ENCODE peak calls at places on chromosomes 16 and 17, in ten cellular contexts. One of them, this sample, is unnamed.

GRCh38 chr16:7086842-7087616 is 245.6 kb upstream of the RBFOX1 start:
- DNase-seq in A549: no peak
- DNase-seq in tibial nerve: no peak
- DNase-seq in ovary: no peak
- DNase-seq in GM12878: no peak
- DNase-seq in sigmoid colon: no peak
- DNase-seq in transverse colon: no peak
- DNase-seq in K562: peak; percentile 14
- DNase-seq in HepG2: peak; percentile 33
- DNase-seq in upper lobe of left lung: no peak
- DNase-seq in this sample: no peak

GRCh38 chr17:68709995-68710780 is 109.0 kb upstream of the FAM20A start:
- DNase-seq in A549: no peak
- DNase-seq in tibial nerve: no peak
- DNase-seq in ovary: no peak
- DNase-seq in GM12878: no peak
- DNase-seq in sigmoid colon: no peak
- DNase-seq in transverse colon: no peak
- DNase-seq in K562: no peak
- DNase-seq in HepG2: no peak
- DNase-seq in upper lobe of left lung: no peak
- DNase-seq in this sample: no peak

GRCh38 chr17:83030432-83030831 is 49.0 kb upstream of the METRNL start:
- DNase-seq in A549: no peak
- DNase-seq in tibial nerve: no peak
- DNase-seq in ovary: no peak
- DNase-seq in GM12878: no peak
- DNase-seq in sigmoid colon: peak; percentile 50
- DNase-seq in transverse colon: no peak
- DNase-seq in K562: no peak
- DNase-seq in HepG2: no peak
- DNase-seq in upper lobe of left lung: peak; percentile 16
- DNase-seq in this sample: peak; percentile 14

GRCh38 chr17:44760474-44761308 is 1.9 kb downstream of the ADAM11 start:
- DNase-seq in A549: no peak
- DNase-seq in tibial nerve: no peak
- DNase-seq in ovary: no peak
- DNase-seq in GM12878: no peak
- DNase-seq in sigmoid colon: no peak
- DNase-seq in transverse colon: no peak
- DNase-seq in K562: no peak
- DNase-seq in HepG2: no peak
- DNase-seq in upper lobe of left lung: no peak
- DNase-seq in this sample: no peak

GRCh38 chr16:51807551-51807950 is 656.5 kb upstream of the SALL1 start:
- DNase-seq in A549: no peak
- DNase-seq in tibial nerve: no peak
- DNase-seq in ovary: no peak
- DNase-seq in GM12878: no peak
- DNase-seq in sigmoid colon: no peak
- DNase-seq in transverse colon: no peak
- DNase-seq in K562: no peak
- DNase-seq in HepG2: no peak
- DNase-seq in upper lobe of left lung: no peak
- DNase-seq in this sample: no peak

GRCh38 chr17:79621151-79621940 is 10.5 kb upstream of the RBFOX3 start:
- DNase-seq in A549: no peak
- DNase-seq in tibial nerve: no peak
- DNase-seq in ovary: peak; percentile 2
- DNase-seq in GM12878: no peak
- DNase-seq in sigmoid colon: peak; percentile 35
- DNase-seq in transverse colon: peak; percentile 4
- DNase-seq in K562: no peak
- DNase-seq in HepG2: no peak
- DNase-seq in upper lobe of left lung: peak; percentile 10
- DNase-seq in this sample: no peak

GRCh38 chr17:28711723-28712036 is at the start of gene PROCA1:
- DNase-seq in A549: no peak
- DNase-seq in tibial nerve: no peak
- DNase-seq in ovary: no peak
- DNase-seq in GM12878: no peak
- DNase-seq in sigmoid colon: no peak
- DNase-seq in transverse colon: no peak
- DNase-seq in K562: peak; percentile 72
- DNase-seq in HepG2: no peak
- DNase-seq in upper lobe of left lung: no peak
- DNase-seq in this sample: no peak

GRCh38 chr17:64694207-64694606 is 32.1 kb upstream of the SMURF2 start:
- DNase-seq in A549: peak; percentile 66
- DNase-seq in tibial nerve: no peak
- DNase-seq in ovary: peak; percentile 27
- DNase-seq in GM12878: no peak
- DNase-seq in sigmoid colon: no peak
- DNase-seq in transverse colon: peak; percentile 71
- DNase-seq in K562: no peak
- DNase-seq in HepG2: peak; percentile 98
- DNase-seq in upper lobe of left lung: peak; percentile 93
- DNase-seq in this sample: peak; percentile 87

GRCh38 chr17:74202879-74203432 is 522 bp upstream of the RPL38 start:
- DNase-seq in A549: no peak
- DNase-seq in tibial nerve: no peak
- DNase-seq in ovary: no peak
- DNase-seq in GM12878: no peak
- DNase-seq in sigmoid colon: no peak
- DNase-seq in transverse colon: no peak
- DNase-seq in K562: no peak
- DNase-seq in HepG2: no peak
- DNase-seq in upper lobe of left lung: no peak
- DNase-seq in this sample: no peak
- TF ChIP-seq EP300 in A549: no peak
- TF ChIP-seq EP300 in tibial nerve: no peak
- TF ChIP-seq EP300 in ovary: no peak
- TF ChIP-seq EP300 in GM12878: no peak
- TF ChIP-seq EP300 in sigmoid colon: no peak
- TF ChIP-seq EP300 in transverse colon: no peak
- TF ChIP-seq EP300 in K562: no peak
- TF ChIP-seq EP300 in HepG2: no peak
- TF ChIP-seq EP300 in upper lobe of left lung: no peak
- TF ChIP-seq EP300 in this sample: no peak

GRCh38 chr17:42632949-42633444 is 23.5 kb downstream of the TUBG1 start:
- DNase-seq in A549: no peak
- DNase-seq in tibial nerve: no peak
- DNase-seq in ovary: no peak
- DNase-seq in GM12878: no peak
- DNase-seq in sigmoid colon: no peak
- DNase-seq in transverse colon: no peak
- DNase-seq in K562: peak; percentile 76
- DNase-seq in HepG2: no peak
- DNase-seq in upper lobe of left lung: no peak
- DNase-seq in this sample: peak; percentile 69
- TF ChIP-seq EP300 in A549: no peak
- TF ChIP-seq EP300 in tibial nerve: no peak
- TF ChIP-seq EP300 in ovary: no peak
- TF ChIP-seq EP300 in GM12878: no peak
- TF ChIP-seq EP300 in sigmoid colon: no peak
- TF ChIP-seq EP300 in transverse colon: no peak
- TF ChIP-seq EP300 in K562: peak; percentile 75
- TF ChIP-seq EP300 in HepG2: no peak
- TF ChIP-seq EP300 in upper lobe of left lung: no peak
- TF ChIP-seq EP300 in this sample: no peak

GRCh38 chr17:19457830-19458271 is 46.8 kb downstream of the RNF112 start:
- DNase-seq in A549: no peak
- DNase-seq in tibial nerve: no peak
- DNase-seq in ovary: no peak
- DNase-seq in GM12878: no peak
- DNase-seq in sigmoid colon: no peak
- DNase-seq in transverse colon: no peak
- DNase-seq in K562: no peak
- DNase-seq in HepG2: no peak
- DNase-seq in upper lobe of left lung: no peak
- DNase-seq in this sample: no peak
- TF ChIP-seq EP300 in A549: no peak
- TF ChIP-seq EP300 in tibial nerve: no peak
- TF ChIP-seq EP300 in ovary: no peak
- TF ChIP-seq EP300 in GM12878: no peak
- TF ChIP-seq EP300 in sigmoid colon: no peak
- TF ChIP-seq EP300 in transverse colon: no peak
- TF ChIP-seq EP300 in K562: no peak
- TF ChIP-seq EP300 in HepG2: no peak
- TF ChIP-seq EP300 in upper lobe of left lung: no peak
- TF ChIP-seq EP300 in this sample: no peak

GRCh38 chr16:89862732-89863131 is 10.7 kb upstream of the TCF25 start:
- DNase-seq in A549: no peak
- DNase-seq in tibial nerve: no peak
- DNase-seq in ovary: no peak
- DNase-seq in GM12878: no peak
- DNase-seq in sigmoid colon: no peak
- DNase-seq in transverse colon: no peak
- DNase-seq in K562: no peak
- DNase-seq in HepG2: no peak
- DNase-seq in upper lobe of left lung: no peak
- DNase-seq in this sample: no peak
- TF ChIP-seq EP300 in A549: no peak
- TF ChIP-seq EP300 in tibial nerve: no peak
- TF ChIP-seq EP300 in ovary: no peak
- TF ChIP-seq EP300 in GM12878: no peak
- TF ChIP-seq EP300 in sigmoid colon: no peak
- TF ChIP-seq EP300 in transverse colon: no peak
- TF ChIP-seq EP300 in K562: no peak
- TF ChIP-seq EP300 in HepG2: no peak
- TF ChIP-seq EP300 in upper lobe of left lung: no peak
- TF ChIP-seq EP300 in this sample: no peak

This sample was measured in stomach.